ENCODE peak calls at places on chromosomes 7 and 10, in nine cellular contexts. N is AG04450, R is foreskin keratinocyte, H is ovary, C is progenitor cell of endocrine pancreas, Q is cardiac muscle cell, A is GM12865, Y is GM10248, K is Calu3. B is an unnamed sample.

GRCh38 chr10:89301231-89301630 is 615 bp upstream of the IFIT2 start:
- DNase-seq in N (no peak), R (no peak), H (no peak), C (no peak), Q (no peak), A (peak), Y (no peak), K (no peak), B (no peak)

GRCh38 chr7:25075459-25075858 is 49.6 kb downstream of the CYCS start:
- DNase-seq in N (no peak), R (no peak), H (no peak), C (no peak), Q (no peak), A (peak), Y (no peak), K (no peak), B (no peak)

GRCh38 chr7:11648980-11649379 is 183.0 kb downstream of the THSD7A start:
- DNase-seq in N (no peak), R (no peak), H (no peak), C (no peak), Q (no peak), A (no peak), Y (no peak), K (no peak), B (no peak)

GRCh38 chr10:117892681-117893220 is 154.0 kb downstream of the RAB11FIP2 start:
- DNase-seq in N (no peak), R (peak), H (no peak), C (no peak), Q (no peak), A (no peak), Y (no peak), K (no peak), B (no peak)

GRCh38 chr10:29259498-29259897 is 29.4 kb upstream of the LYZL1 start:
- DNase-seq in N (no peak), R (no peak), H (no peak), C (no peak), Q (no peak), A (no peak), Y (no peak), K (no peak), B (no peak)

GRCh38 chr7:29194206-29194593 is 375 bp upstream of the CHN2 start:
- DNase-seq in N (no peak), R (no peak), H (peak), C (peak), Q (peak), A (no peak), Y (no peak), K (no peak), B (no peak)

GRCh38 chr10:86657396-86658011 is 3.2 kb downstream of the OPN4 start:
- DNase-seq in N (no peak), R (no peak), H (peak), C (no peak), Q (no peak), A (no peak), Y (no peak), K (no peak), B (no peak)

GRCh38 chr7:28078036-28078901 is 102.3 kb downstream of the JAZF1 start:
- DNase-seq in N (no peak), R (peak), H (peak), C (no peak), Q (peak), A (peak), Y (peak), K (peak), B (no peak)

GRCh38 chr7:131016230-131016629 is 282.2 kb upstream of the KLF14 start:
- DNase-seq in N (no peak), R (no peak), H (no peak), C (no peak), Q (no peak), A (no peak), Y (no peak), K (no peak), B (no peak)

GRCh38 chr7:150742286-150742968 is 5.2 kb downstream of the GIMAP5 start:
- DNase-seq in N (no peak), R (no peak), H (no peak), C (no peak), Q (no peak), A (no peak), Y (no peak), K (no peak), B (no peak)

GRCh38 chr10:31123946-31124345 is 92.3 kb upstream of the ZNF438 start:
- DNase-seq in N (no peak), R (no peak), H (no peak), C (no peak), Q (no peak), A (no peak), Y (no peak), K (no peak), B (no peak)

GRCh38 chr10:8057636-8058273 is 3.3 kb downstream of the GATA3 start:
- DNase-seq in N (no peak), R (no peak), H (no peak), C (no peak), Q (peak), A (no peak), Y (no peak), K (no peak), B (no peak)

GRCh38 chr7:74043523-74043951 is 15.6 kb downstream of the ELN start:
- DNase-seq in N (peak), R (no peak), H (no peak), C (no peak), Q (no peak), A (no peak), Y (no peak), K (no peak), B (no peak)

GRCh38 chr7:139855498-139856270 is 26.6 kb downstream of the TBXAS1 start:
- DNase-seq in N (no peak), R (no peak), H (no peak), C (no peak), Q (no peak), A (peak), Y (peak), K (no peak), B (no peak)

GRCh38 chr10:113202011-113202410 is 252.0 kb downstream of the TCF7L2 start:
- DNase-seq in N (no peak), R (no peak), H (no peak), C (no peak), Q (no peak), A (no peak), Y (no peak), K (no peak), B (no peak)

GRCh38 chr10:117175901-117176534 is 21.3 kb upstream of the KCNK18 start:
- DNase-seq in N (peak), R (no peak), H (peak), C (peak), Q (peak), A (peak), Y (peak), K (peak), B (no peak)

GRCh38 chr10:48487244-48487643 is 117.6 kb downstream of the ARHGAP22 start:
- DNase-seq in N (no peak), R (no peak), H (no peak), C (no peak), Q (no peak), A (no peak), Y (no peak), K (no peak), B (no peak)

GRCh38 chr10:61992683-61993629 is 91.5 kb downstream of the ARID5B start:
- DNase-seq in N (peak), R (peak), H (peak), C (no peak), Q (no peak), A (peak), Y (peak), K (peak), B (no peak)

GRCh38 chr7:84712326-84712725 is 474.5 kb downstream of the SEMA3D start:
- DNase-seq in N (no peak), R (no peak), H (no peak), C (no peak), Q (no peak), A (no peak), Y (no peak), K (no peak), B (no peak)

GRCh38 chr10:22690614-22691431 is 23.6 kb downstream of the PIP4K2A start:
- DNase-seq in N (no peak), R (no peak), H (no peak), C (no peak), Q (no peak), A (no peak), Y (no peak), K (no peak), B (no peak)

GRCh38 chr7:71718563-71718962 is 586.6 kb downstream of the GALNT17 start:
- DNase-seq in N (no peak), R (no peak), H (no peak), C (no peak), Q (no peak), A (no peak), Y (no peak), K (no peak), B (no peak)

GRCh38 chr7:1124164-1124563 is 35.8 kb downstream of the ZFAND2A start:
- DNase-seq in N (no peak), R (no peak), H (no peak), C (no peak), Q (no peak), A (no peak), Y (no peak), K (no peak), B (no peak)

GRCh38 chr7:1124816-1125602 is 35.0 kb downstream of the ZFAND2A start:
- DNase-seq in N (no peak), R (no peak), H (no peak), C (no peak), Q (no peak), A (no peak), Y (no peak), K (no peak), B (no peak)

GRCh38 chr7:1121886-1122831 is 34.2 kb downstream of the GPER1 start:
- DNase-seq in N (no peak), R (no peak), H (no peak), C (no peak), Q (no peak), A (no peak), Y (no peak), K (no peak), B (no peak)

GRCh38 chr7:1122832-1123501 is 35.1 kb downstream of the GPER1 start:
- DNase-seq in N (no peak), R (no peak), H (no peak), C (no peak), Q (no peak), A (no peak), Y (no peak), K (no peak), B (no peak)

GRCh38 chr7:1123721-1124120 is 35.8 kb downstream of the GPER1 start:
- DNase-seq in N (peak), R (no peak), H (peak), C (peak), Q (peak), A (no peak), Y (no peak), K (no peak), B (no peak)
- TF ChIP-seq CTCF in N (peak), R (peak), H (peak), C (peak), Q (peak), A (no peak), Y (no peak), K (no peak), B (no peak)

GRCh38 chr7:134444198-134444960 is 14.5 kb downstream of the AKR1B1 start:
- DNase-seq in N (no peak), R (no peak), H (no peak), C (no peak), Q (no peak), A (no peak), Y (no peak), K (no peak), B (no peak)
- TF ChIP-seq CTCF in N (no peak), R (peak), H (no peak), C (no peak), Q (no peak), A (no peak), Y (no peak), K (no peak), B (no peak)

DNA sequence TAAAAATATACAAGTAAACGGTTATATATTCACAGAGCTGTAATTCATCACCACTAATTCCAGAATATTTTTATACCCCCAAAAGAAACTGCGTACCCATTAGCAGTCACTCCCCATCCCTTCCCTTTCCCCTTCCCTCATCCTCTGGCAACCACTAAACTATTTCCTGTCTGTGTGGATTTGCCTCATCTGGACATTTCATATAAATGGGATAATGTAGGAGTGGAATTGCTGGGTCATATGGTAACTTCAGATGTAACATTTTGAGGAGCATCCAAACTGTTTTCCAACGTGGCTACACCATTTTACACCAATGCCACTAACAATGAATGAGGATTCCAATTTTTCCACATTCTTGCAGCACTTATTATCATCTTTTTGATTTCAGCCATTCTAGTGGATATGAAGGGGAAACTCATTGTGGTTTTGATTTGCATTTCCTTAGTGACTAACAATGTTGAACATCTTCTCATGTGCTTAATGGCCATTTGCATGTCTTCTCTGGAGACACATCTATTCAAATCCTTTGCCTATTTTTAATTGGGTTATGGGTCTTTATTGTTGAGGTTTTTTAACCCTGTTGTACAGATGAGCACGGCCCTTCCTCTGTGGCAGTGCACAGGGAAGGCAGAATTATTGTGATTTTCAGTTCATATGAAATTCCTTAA is 79.2 kb downstream of the RBM20 start:
- DNase-seq in N (no peak), R (no peak), H (no peak), C (no peak), Q (no peak), A (peak), Y (no peak), K (no peak), B (no peak)
- TF ChIP-seq CTCF in N (no peak), R (no peak), H (no peak), C (no peak), Q (no peak), A (no peak), Y (no peak), K (no peak), B (no peak)

GRCh38 chr10:82796510-82796909 is 921.5 kb downstream of the NRG3 start:
- DNase-seq in N (no peak), R (no peak), H (no peak), C (no peak), Q (peak), A (no peak), Y (no peak), K (no peak), B (no peak)
- TF ChIP-seq CTCF in N (peak), R (peak), H (no peak), C (peak), Q (peak), A (peak), Y (no peak), K (no peak), B (peak)

B was measured in GM06990.